ENCODE peak calls at places on chromosomes 13 and 19, in six cellular contexts. L is CD8-positive, alpha-beta T cell; Y is upper lobe of left lung; N is uterus; Z is tibial artery; B is tibial nerve. M is an unnamed sample. For H3K4me1, the result is how much of the 10 kb centered on the place peaks cover.

GRCh38 chr13:77545626-77546412 is 10.3 kb downstream of the SCEL start:
- DNase-seq in L (no peak), Y (peak), N (no peak), Z (no peak), B (no peak), M (no peak)

GRCh38 chr19:30073152-30074000 is 131.3 kb downstream of the URI1 start:
- DNase-seq in L (no peak), Y (peak), N (no peak), Z (peak), B (no peak), M (peak)

GRCh38 chr19:42235181-42235580 is 7.2 kb downstream of the GSK3A start:
- DNase-seq in L (no peak), Y (no peak), N (no peak), Z (no peak), B (no peak), M (no peak)

GRCh38 chr19:11881151-11881800 is 6.3 kb upstream of the ZNF69 start:
- DNase-seq in L (peak), Y (peak), N (peak), Z (peak), B (peak), M (peak)

GRCh38 chr13:90315061-90315460 is 1032.4 kb upstream of the MIR17HG start:
- DNase-seq in L (no peak), Y (no peak), N (no peak), Z (no peak), B (no peak), M (no peak)

GRCh38 chr19:50419580-50420035 is 870 bp downstream of the SPIB start:
- DNase-seq in L (no peak), Y (no peak), N (no peak), Z (no peak), B (no peak), M (no peak)

GRCh38 chr19:2215281-2215751 is 20.8 kb downstream of the PLEKHJ1 start:
- DNase-seq in L (no peak), Y (no peak), N (no peak), Z (no peak), B (no peak), M (no peak)

GRCh38 chr19:52935434-52935833 is 12.2 kb upstream of the ZNF888 start:
- DNase-seq in L (no peak), Y (no peak), N (no peak), Z (no peak), B (no peak), M (no peak)

GRCh38 chr19:49761625-49762311 is 1.3 kb downstream of the TSKS start:
- DNase-seq in L (no peak), Y (no peak), N (peak), Z (no peak), B (peak), M (no peak)

GRCh38 chr19:39237200-39238184 is 7.3 kb downstream of the IFNL3 start:
- DNase-seq in L (peak), Y (peak), N (no peak), Z (no peak), B (no peak), M (no peak)

GRCh38 chr19:1168877-1169791 is 4.9 kb downstream of the SBNO2 start:
- DNase-seq in L (no peak), Y (no peak), N (peak), Z (no peak), B (no peak), M (peak)

GRCh38 chr19:37572203-37572602 is 22.4 kb downstream of the ZNF571 start:
- DNase-seq in L (no peak), Y (no peak), N (no peak), Z (no peak), B (no peak), M (no peak)

GRCh38 chr13:112740502-112741131 is 50.8 kb downstream of the ATP11A start:
- DNase-seq in L (no peak), Y (peak), N (peak), Z (peak), B (peak), M (peak)

GRCh38 chr19:23520441-23520840 is 125.2 kb upstream of the ZNF91 start:
- DNase-seq in L (no peak), Y (no peak), N (no peak), Z (no peak), B (no peak), M (no peak)

GRCh38 chr13:101452519-101453485 is at the start of gene ITGBL1:
- DNase-seq in L (no peak), Y (no peak), N (no peak), Z (peak), B (no peak), M (peak)

GRCh38 chr13:105426454-105426853 is 1109.0 kb downstream of the EFNB2 start:
- DNase-seq in L (no peak), Y (no peak), N (no peak), Z (no peak), B (no peak), M (no peak)

GRCh38 chr13:59086147-59086546 is 1077.6 kb downstream of the DIAPH3 start:
- DNase-seq in L (no peak), Y (no peak), N (no peak), Z (no peak), B (no peak), M (no peak)

GRCh38 chr19:51139299-51140018 is 2.6 kb upstream of the SIGLEC7 start:
- DNase-seq in L (no peak), Y (peak), N (no peak), Z (peak), B (no peak), M (no peak)

GRCh38 chr13:78976696-78977095 is 317.7 kb upstream of the OBI1 start:
- DNase-seq in L (no peak), Y (no peak), N (no peak), Z (no peak), B (no peak), M (no peak)

GRCh38 chr19:40512473-40513344 is 45.9 kb downstream of the SPTBN4 start:
- DNase-seq in L (no peak), Y (no peak), N (no peak), Z (no peak), B (no peak), M (no peak)

GRCh38 chr13:57629821-57630235 is 1.7 kb upstream of the PCDH17 start:
- DNase-seq in L (no peak), Y (peak), N (peak), Z (peak), B (peak), M (peak)

GRCh38 chr19:50777830-50778303 is 7.6 kb downstream of the GPR32 start:
- DNase-seq in L (no peak), Y (no peak), N (no peak), Z (no peak), B (no peak), M (no peak)

GRCh38 chr19:2976609-2977000 is 759 bp upstream of the TLE6 start:
- DNase-seq in L (no peak), Y (no peak), N (no peak), Z (no peak), B (no peak), M (no peak)

GRCh38 chr19:12782174-12782423 is 6.7 kb upstream of the HOOK2 start:
- DNase-seq in L (no peak), Y (peak), N (no peak), Z (no peak), B (peak), M (no peak)

GRCh38 chr13:22227895-22228294 is 557.0 kb downstream of the FGF9 start:
- DNase-seq in L (no peak), Y (no peak), N (no peak), Z (no peak), B (no peak), M (no peak)

GRCh38 chr19:8988204-8988603 is 22.0 kb downstream of the MUC16 start:
- DNase-seq in L (no peak), Y (no peak), N (no peak), Z (no peak), B (no peak), M (no peak)

GRCh38 chr13:40193290-40194203 is 472.9 kb downstream of the FOXO1 start:
- DNase-seq in L (no peak), Y (no peak), N (peak), Z (peak), B (peak), M (peak)
- H3K4me1 ChIP-seq in L (under half), Y (under half), N (under half), Z (under half), B (half or more), M (under half)

GRCh38 chr19:47512183-47512947 is 2.5 kb downstream of the NAPA start:
- DNase-seq in L (no peak), Y (peak), N (no peak), Z (no peak), B (peak), M (no peak)
- H3K4me3 ChIP-seq in L (peak), Y (peak), N (no peak), Z (peak), B (peak), M (no peak)

GRCh38 chr13:60689076-60689475 is 292.1 kb downstream of the TDRD3 start:
- DNase-seq in L (no peak), Y (no peak), N (no peak), Z (no peak), B (no peak), M (no peak)
- H3K27ac ChIP-seq in L (no peak), Y (no peak), N (no peak), Z (no peak), B (no peak), M (no peak)

GRCh38 chr19:16585808-16586476 is 13.7 kb upstream of the SLC35E1 start:
- DNase-seq in L (no peak), Y (peak), N (no peak), Z (no peak), B (no peak), M (no peak)

GRCh38 chr19:16587031-16588023 is 15.1 kb upstream of the SLC35E1 start:
- DNase-seq in L (peak), Y (peak), N (no peak), Z (no peak), B (peak), M (no peak)

GRCh38 chr19:16584825-16585801 is 12.9 kb upstream of the SLC35E1 start:
- DNase-seq in L (no peak), Y (no peak), N (no peak), Z (no peak), B (no peak), M (no peak)

GRCh38 chr19:16588089-16588823 is 16.0 kb upstream of the SLC35E1 start:
- DNase-seq in L (peak), Y (peak), N (peak), Z (no peak), B (no peak), M (no peak)

DNA sequence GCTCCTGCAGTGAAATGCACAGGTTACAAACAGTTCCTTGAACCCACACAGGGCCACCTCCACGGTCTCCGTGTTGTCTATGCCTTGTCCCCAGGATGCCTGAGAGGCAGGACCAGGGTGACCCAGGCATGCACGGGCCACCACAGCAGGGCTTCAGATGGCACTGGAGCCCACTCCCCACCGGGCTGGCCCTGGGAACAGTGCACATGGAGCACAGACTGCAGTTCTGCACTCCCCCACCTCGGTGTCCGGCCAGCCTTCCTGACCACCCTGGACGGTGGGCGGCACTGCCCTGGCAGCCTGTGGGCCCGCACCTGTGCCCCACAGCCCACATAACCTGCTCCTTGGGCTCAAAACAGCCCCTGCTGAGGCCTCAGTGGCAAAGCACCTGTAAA is 14.3 kb upstream of the SLC35E1 start:
- DNase-seq in L (no peak), Y (no peak), N (no peak), Z (no peak), B (no peak), M (no peak)
- H3K4me1 ChIP-seq in L (half or more), Y (half or more), N (under half), Z (half or more), B (half or more), M (under half)

GRCh38 chr13:98658131-98658530 is 81.2 kb upstream of the STK24 start:
- DNase-seq in L (no peak), Y (peak), N (no peak), Z (no peak), B (no peak), M (no peak)
- H3K4me3 ChIP-seq in L (no peak), Y (peak), N (no peak), Z (no peak), B (no peak), M (no peak)

GRCh38 chr13:97222934-97223710 is 989 bp downstream of the MBNL2 start:
- DNase-seq in L (no peak), Y (no peak), N (no peak), Z (no peak), B (no peak), M (no peak)
- H3K27ac ChIP-seq in L (peak), Y (peak), N (peak), Z (peak), B (peak), M (peak)

GRCh38 chr19:45781282-45782161 is 768 bp downstream of the DMPK start:
- DNase-seq in L (no peak), Y (peak), N (no peak), Z (peak), B (no peak), M (peak)
- H3K4me1 ChIP-seq in L (under half), Y (under half), N (under half), Z (half or more), B (under half), M (under half)

GRCh38 chr19:5489511-5489910 is 34.3 kb downstream of the ZNRF4 start:
- DNase-seq in L (no peak), Y (no peak), N (no peak), Z (no peak), B (no peak), M (no peak)
- H3K4me3 ChIP-seq in L (no peak), Y (no peak), N (no peak), Z (no peak), B (no peak), M (no peak)

DNA sequence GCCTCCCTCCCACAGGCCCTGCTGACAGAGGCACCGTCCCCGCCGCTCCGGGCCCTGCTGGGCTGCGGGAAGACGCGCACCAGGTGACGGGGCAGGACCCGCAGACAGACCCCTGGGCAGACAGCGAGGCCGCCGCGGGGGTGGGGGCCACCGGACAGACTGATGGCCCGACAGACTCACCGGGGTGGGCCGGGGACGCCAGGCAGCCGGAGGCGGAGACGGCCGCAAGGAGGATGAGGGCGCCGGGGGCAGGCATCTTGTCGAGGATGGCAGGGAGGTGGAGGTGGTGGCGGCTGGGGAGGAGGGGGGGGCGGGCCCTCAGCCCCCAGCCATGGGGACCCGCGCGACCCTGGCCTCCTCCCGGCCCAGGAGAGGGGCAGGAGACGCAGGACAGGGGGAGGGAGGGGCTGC is 309 bp downstream of the LMTK3 start:
- DNase-seq in L (no peak), Y (no peak), N (no peak), Z (no peak), B (no peak), M (no peak)
- H3K27ac ChIP-seq in L (no peak), Y (no peak), N (no peak), Z (no peak), B (no peak), M (no peak)